ENCODE peak calls at places on chromosomes 3 and 15, in four cellular contexts. M is OCI-LY7, N is germinal center, H is BE2C. B is an unnamed sample.

GRCh38 chr15:38255690-38256089 is 3.1 kb downstream of the SPRED1 start:
- DNase-seq in N (no peak), M (no peak), H (no peak), B (no peak)

GRCh38 chr3:19886404-19886803 is 47.6 kb downstream of the EFHB start:
- DNase-seq in N (no peak), M (no peak), H (no peak), B (no peak)

GRCh38 chr15:88917764-88918163 is 4.6 kb upstream of the MFGE8 start:
- DNase-seq in H (no peak), M (no peak), N (no peak), B (no peak)

GRCh38 chr3:134332344-134332743 is 41.9 kb downstream of the AMOTL2 start:
- DNase-seq in M (no peak), N (no peak), H (no peak), B (no peak)

GRCh38 chr15:89128320-89129122 is 40.3 kb downstream of the ABHD2 start:
- DNase-seq in N (no peak), M (no peak), H (no peak), B (no peak)

GRCh38 chr15:41465822-41466421 is 27.8 kb upstream of the ITPKA start:
- DNase-seq in N (peak; percentile 50), H (peak; percentile 38), M (peak; percentile 54), B (peak; percentile 45)

GRCh38 chr3:148077318-148077923 is 620.3 kb upstream of the AGTR1 start:
- DNase-seq in H (no peak), N (peak; percentile 1), M (peak; percentile 10), B (peak; percentile 13)

GRCh38 chr3:147130461-147130860 is 275.9 kb downstream of the ZIC4 start:
- DNase-seq in H (no peak), N (no peak), M (no peak), B (no peak)

B was measured in RPMI8226.